ENCODE peak calls at places on chromosomes 2 and 18, in nine cellular contexts. A is fibroblast of pulmonary artery, X is SJSA1, G is sigmoid colon, I is ascending aorta, Z is GM23248, B is heart right ventricle, F is astrocyte of the spinal cord, K is kidney epithelial cell. S is an unnamed sample.

GRCh38 chr2:86283461-86284030 is 53.9 kb downstream of the REEP1 start:
- DNase-seq in A (no peak), X (no peak), G (no peak), I (no peak), Z (no peak), B (no peak), F (peak; percentile 14), K (peak; percentile 71), S (peak; percentile 37)

GRCh38 chr18:71442830-71443229 is 1101.3 kb downstream of the CBLN2 start:
- DNase-seq in A (peak; percentile 88), X (no peak), G (no peak), I (no peak), Z (peak; percentile 2), B (no peak), F (peak; percentile 86), K (peak; percentile 2), S (no peak)

GRCh38 chr2:69917854-69918253 is 2.9 kb downstream of the MXD1 start:
- DNase-seq in A (peak; percentile 94), X (no peak), G (no peak), I (peak; percentile 80), Z (peak; percentile 93), B (no peak), F (peak; percentile 87), K (peak; percentile 45), S (no peak)

GRCh38 chr18:40769786-40770185 is 1185.2 kb upstream of the PIK3C3 start:
- DNase-seq in A (no peak), X (no peak), G (no peak), I (no peak), Z (no peak), B (no peak), F (no peak), K (no peak), S (no peak)

GRCh38 chr2:23478933-23479683 is 94.1 kb downstream of the KLHL29 start:
- DNase-seq in A (no peak), X (no peak), G (no peak), I (no peak), Z (no peak), B (no peak), F (no peak), K (no peak), S (peak; percentile 46)

GRCh38 chr2:173354073-173354600 is 535 bp upstream of the CDCA7 start:
- DNase-seq in A (no peak), X (peak; percentile 68), G (no peak), I (no peak), Z (peak; percentile 16), B (no peak), F (no peak), K (no peak), S (no peak)

GRCh38 chr2:71498261-71498701 is 44.9 kb downstream of the DYSF start:
- DNase-seq in A (peak; percentile 92), X (peak; percentile 92), G (peak; percentile 33), I (no peak), Z (peak; percentile 94), B (no peak), F (peak; percentile 92), K (peak; percentile 97), S (no peak)

GRCh38 chr2:36785179-36785795 is 88.8 kb downstream of the VIT start:
- DNase-seq in A (peak; percentile 75), X (no peak), G (no peak), I (peak; percentile 69), Z (peak; percentile 64), B (peak; percentile 42), F (peak; percentile 64), K (no peak), S (no peak)

GRCh38 chr2:203808041-203808750 is 59.4 kb upstream of the CTLA4 start:
- DNase-seq in A (peak; percentile 93), X (peak; percentile 83), G (no peak), I (no peak), Z (peak; percentile 96), B (no peak), F (peak; percentile 98), K (peak; percentile 57), S (no peak)

GRCh38 chr2:68169308-68169707 is 11.6 kb downstream of the PNO1 start:
- DNase-seq in A (no peak), X (no peak), G (no peak), I (no peak), Z (no peak), B (no peak), F (no peak), K (no peak), S (no peak)

DNA sequence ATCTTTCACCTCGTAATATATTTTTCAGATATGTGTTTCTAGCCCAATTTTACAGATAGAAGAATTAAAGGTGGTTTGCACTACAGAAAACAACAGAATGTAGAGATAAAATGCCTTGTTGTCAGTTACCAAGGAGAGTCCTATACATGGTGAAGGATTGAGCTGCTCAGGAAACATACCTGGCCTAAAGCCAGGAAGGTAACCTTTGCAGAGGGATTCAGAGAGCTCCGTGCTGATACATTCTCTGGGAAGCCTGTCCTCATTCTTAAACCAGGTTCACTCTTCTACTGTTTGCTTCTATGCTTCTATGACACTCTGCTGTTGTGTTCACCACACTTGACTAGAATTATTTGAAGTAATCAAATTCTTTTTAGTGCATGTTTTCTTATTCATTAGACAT is 589.4 kb upstream of the FAM98A start:
- DNase-seq in A (no peak), X (no peak), G (no peak), I (no peak), Z (no peak), B (no peak), F (no peak), K (no peak), S (no peak)
- H3K4me3 ChIP-seq in A (no peak overlapping the region), X (no peak overlapping the region), G (no peak overlapping the region), I (no peak overlapping the region), Z (no peak overlapping the region), B (no peak overlapping the region), F (no peak overlapping the region), K (no peak overlapping the region), S (no peak overlapping the region)

GRCh38 chr2:148525130-148525529 is 119.4 kb upstream of the EPC2 start:
- DNase-seq in A (no peak), X (no peak), G (no peak), I (no peak), Z (no peak), B (no peak), F (no peak), K (no peak), S (no peak)

GRCh38 chr2:148527488-148528340 is 116.8 kb upstream of the EPC2 start:
- DNase-seq in A (no peak), X (peak; percentile 21), G (no peak), I (no peak), Z (peak; percentile 16), B (no peak), F (no peak), K (no peak), S (no peak)

GRCh38 chr2:148528356-148529064 is 116.0 kb upstream of the EPC2 start:
- DNase-seq in A (no peak), X (peak; percentile 22), G (no peak), I (no peak), Z (no peak), B (no peak), F (no peak), K (no peak), S (no peak)

GRCh38 chr2:148524519-148524919 is 120.0 kb upstream of the EPC2 start:
- DNase-seq in A (no peak), X (no peak), G (no peak), I (no peak), Z (no peak), B (no peak), F (no peak), K (no peak), S (no peak)

GRCh38 chr2:148526509-148527346 is 117.8 kb upstream of the EPC2 start:
- DNase-seq in A (no peak), X (peak; percentile 19), G (no peak), I (no peak), Z (no peak), B (no peak), F (no peak), K (no peak), S (no peak)
- H3K4me3 ChIP-seq in A (no peak overlapping the region), X (no peak overlapping the region), G (no peak overlapping the region), I (no peak overlapping the region), Z (no peak overlapping the region), B (no peak overlapping the region), F (no peak overlapping the region), K (no peak overlapping the region), S (no peak overlapping the region)

DNA sequence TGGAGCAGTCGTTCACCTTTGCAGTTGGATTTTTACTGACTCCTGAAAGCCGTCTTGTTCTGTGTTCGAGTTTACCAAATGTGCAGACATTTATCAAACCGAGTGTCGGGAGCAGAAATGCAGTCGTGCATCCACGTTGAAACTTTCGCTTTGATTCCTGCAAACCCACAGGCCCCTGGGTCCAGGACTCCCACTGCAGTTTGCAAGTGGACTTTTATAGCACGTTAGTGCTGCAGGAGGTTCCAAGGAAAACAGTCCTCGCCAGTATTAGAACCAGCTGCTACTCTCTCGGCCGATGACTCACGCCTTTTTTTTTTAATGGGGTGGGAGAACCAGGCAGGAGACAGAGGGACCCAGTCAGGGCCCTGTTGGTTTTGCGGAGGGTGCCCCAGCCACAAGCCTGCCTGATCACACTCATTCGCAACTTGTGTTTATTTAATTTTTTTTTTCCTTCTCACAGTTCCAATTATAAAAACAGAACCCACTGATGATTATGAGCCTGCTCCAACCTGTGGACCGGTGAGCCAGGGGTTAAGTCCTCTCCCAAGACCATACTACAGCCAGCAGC is 90.1 kb downstream of the NFATC1 start:
- DNase-seq in A (peak; percentile 89), X (peak; percentile 72), G (peak; percentile 67), I (peak; percentile 71), Z (peak; percentile 95), B (peak; percentile 36), F (peak; percentile 95), K (peak; percentile 53), S (no peak)
- H3K4me3 ChIP-seq in A (peak overlapping the region; percentile 31), X (peak overlapping the region; percentile 19), G (peak overlapping the region; percentile 5), I (peak overlapping the region; percentile 47), Z (peak overlapping the region; percentile 64), B (peak overlapping the region; percentile 21), F (peak overlapping the region; percentile 10), K (no peak overlapping the region), S (no peak overlapping the region)

GRCh38 chr2:84919885-84920580 is 14.6 kb downstream of the TMSB10 start:
- DNase-seq in A (peak; percentile 98), X (peak; percentile 91), G (peak; percentile 77), I (peak; percentile 73), Z (peak; percentile 98), B (peak; percentile 62), F (peak; percentile 97), K (peak; percentile 84), S (no peak)
- H3K4me3 ChIP-seq in A (peak overlapping the region; percentile 43), X (peak overlapping the region; percentile 8), G (no peak overlapping the region), I (no peak overlapping the region), Z (peak overlapping the region; percentile 57), B (peak overlapping the region; percentile 19), F (peak overlapping the region; percentile 10), K (no peak overlapping the region), S (peak overlapping the region; percentile 2)

GRCh38 chr18:2960983-2961696 is 51.8 kb downstream of the LPIN2 start:
- DNase-seq in A (no peak), X (no peak), G (no peak), I (no peak), Z (peak; percentile 38), B (no peak), F (no peak), K (no peak), S (no peak)
- H3K4me3 ChIP-seq in A (no peak overlapping the region), X (no peak overlapping the region), G (no peak overlapping the region), I (peak overlapping the region; percentile 23), Z (no peak overlapping the region), B (no peak overlapping the region), F (no peak overlapping the region), K (no peak overlapping the region), S (no peak overlapping the region)

GRCh38 chr18:9417081-9417841 is 58.1 kb upstream of the RALBP1 start:
- DNase-seq in A (peak; percentile 67), X (peak; percentile 67), G (peak; percentile 67), I (no peak), Z (peak; percentile 63), B (no peak), F (peak; percentile 74), K (peak; percentile 69), S (no peak)
- H3K4me3 ChIP-seq in A (no peak overlapping the region), X (no peak overlapping the region), G (peak overlapping the region; percentile 35), I (peak overlapping the region; percentile 53), Z (peak overlapping the region; percentile 27), B (peak overlapping the region; percentile 32), F (no peak overlapping the region), K (no peak overlapping the region), S (no peak overlapping the region)

S was measured in upper lobe of right lung.